ENCODE peak calls at places on chromosome 9, in five cellular contexts. S is PC-3, Y is lower lobe of right lung, W is SK-N-SH, X is WERI-Rb-1. I is an unnamed sample.

GRCh38 chr9:122922713-122923112 is 8.6 kb downstream of the ZBTB26 start:
- DNase-seq in X (no peak), S (no peak), W (no peak), Y (no peak), I (no peak)

GRCh38 chr9:81456431-81456970 is 232.8 kb downstream of the TLE1 start:
- DNase-seq in S (peak), W (no peak), Y (no peak), X (no peak), I (no peak)

GRCh38 chr9:133460405-133461175 is 812 bp downstream of the CACFD1 start:
- DNase-seq in W (no peak), X (peak), S (peak), Y (peak), I (no peak)

GRCh38 chr9:69898714-69899209 is 78.1 kb downstream of the CFAP95 start:
- DNase-seq in Y (no peak), W (no peak), S (peak), X (no peak), I (no peak)

GRCh38 chr9:110246214-110246613 is 10.1 kb downstream of the TXN start:
- DNase-seq in W (no peak), X (no peak), S (no peak), Y (no peak), I (no peak)

GRCh38 chr9:2481216-2481615 is 140.4 kb upstream of the VLDLR start:
- DNase-seq in X (no peak), S (no peak), W (no peak), Y (no peak), I (no peak)

GRCh38 chr9:133953976-133954709 is 38.0 kb downstream of the VAV2 start:
- DNase-seq in S (no peak), X (no peak), Y (peak), W (no peak), I (no peak)

GRCh38 chr9:130780865-130781504 is 54.1 kb upstream of the ABL1 start:
- DNase-seq in W (no peak), Y (no peak), S (no peak), X (no peak), I (peak)

GRCh38 chr9:94912700-94913249 is 186.3 kb downstream of the AOPEP start:
- DNase-seq in S (peak), W (no peak), Y (no peak), X (no peak), I (peak)

GRCh38 chr9:105661011-105661410 is 1.2 kb upstream of the TAL2 start:
- DNase-seq in W (no peak), Y (no peak), S (no peak), X (no peak), I (no peak)

GRCh38 chr9:93636172-93636661 is 59.8 kb downstream of the PHF2 start:
- DNase-seq in W (no peak), S (no peak), X (no peak), Y (no peak), I (no peak)

GRCh38 chr9:6631207-6631512 is 14.4 kb downstream of the GLDC start:
- DNase-seq in X (no peak), W (no peak), S (no peak), Y (no peak), I (no peak)

GRCh38 chr9:79572032-79572890 is 496 bp downstream of the TLE4 start:
- DNase-seq in Y (peak), S (peak), W (peak), X (peak), I (peak)

GRCh38 chr9:132381966-132382541 is 24.6 kb downstream of the TTF1 start:
- DNase-seq in W (no peak), X (no peak), S (no peak), Y (no peak), I (no peak)

GRCh38 chr9:72856985-72857631 is 95.7 kb downstream of the ALDH1A1 start:
- DNase-seq in S (peak), W (peak), X (peak), Y (no peak), I (no peak)

GRCh38 chr9:79471577-79472543 is 99.9 kb upstream of the TLE4 start:
- DNase-seq in Y (peak), S (peak), X (peak), W (peak), I (peak)

GRCh38 chr9:748861-749497 is 92.5 kb upstream of the DMRT1 start:
- DNase-seq in S (no peak), X (no peak), Y (no peak), W (no peak), I (no peak)

GRCh38 chr9:35603506-35603985 is 1.5 kb upstream of the TESK1 start:
- DNase-seq in Y (peak), W (peak), X (peak), S (peak), I (peak)

GRCh38 chr9:5630038-5630507 is 1.2 kb downstream of the RIC1 start:
- DNase-seq in Y (no peak), X (no peak), W (peak), S (peak), I (no peak)

GRCh38 chr9:71719585-71719984 is 48.7 kb downstream of the CEMIP2 start:
- DNase-seq in S (no peak), Y (no peak), W (no peak), X (no peak), I (no peak)

GRCh38 chr9:8134629-8135028 is 335.1 kb upstream of the DMAC1 start:
- DNase-seq in X (no peak), S (no peak), Y (no peak), W (no peak), I (no peak)

GRCh38 chr9:1100945-1101344 is 50.8 kb downstream of the DMRT2 start:
- DNase-seq in X (peak), W (peak), S (peak), Y (no peak), I (peak)

GRCh38 chr9:123710299-123710698 is 219.6 kb downstream of the DENND1A start:
- DNase-seq in W (no peak), X (no peak), S (peak), Y (no peak), I (no peak)

GRCh38 chr9:104286792-104287191 is 192.7 kb downstream of the SMC2 start:
- DNase-seq in W (no peak), X (no peak), Y (no peak), S (peak), I (no peak)

GRCh38 chr9:90090997-90091396 is 486.2 kb downstream of the GADD45G start:
- DNase-seq in S (no peak), W (no peak), Y (no peak), X (no peak), I (no peak)
- H3K4me3 ChIP-seq in S (no peak), W (no peak), Y (no peak), X (no peak), I (no peak)

DNA sequence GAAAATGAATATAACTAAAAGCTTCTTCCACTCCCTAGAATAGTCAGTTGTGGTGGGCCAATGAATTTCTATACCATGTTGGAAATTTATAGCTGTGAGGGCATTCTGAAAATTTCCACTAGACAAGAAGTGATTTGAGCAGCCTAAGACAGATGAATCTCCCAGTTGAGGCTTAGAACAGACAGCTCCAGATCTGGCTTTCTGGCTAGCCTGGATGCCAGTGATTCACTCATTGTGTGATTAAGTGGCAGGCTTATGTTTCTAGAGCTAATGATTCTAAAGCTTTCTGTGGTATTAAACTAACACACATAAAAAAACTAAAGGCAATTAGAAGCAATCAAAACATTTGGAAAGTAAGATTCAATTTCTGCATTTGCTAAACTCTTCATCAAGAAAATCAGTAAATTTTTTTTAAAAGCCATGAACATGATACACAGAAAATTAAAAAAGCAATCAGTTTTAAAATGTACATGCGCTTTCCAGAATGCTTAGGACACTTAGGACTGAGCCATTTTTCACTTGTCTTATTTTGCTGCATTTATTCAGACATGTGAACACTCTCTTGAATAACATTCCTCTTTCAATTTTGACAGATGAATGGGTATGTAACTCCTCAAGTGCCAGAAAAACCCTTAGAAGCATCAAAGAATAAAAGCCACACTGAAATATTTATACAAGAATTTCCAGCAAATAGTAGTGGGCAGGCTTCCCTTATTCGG is 100.5 kb upstream of the GNAQ start:
- DNase-seq in S (peak), Y (no peak), W (no peak), X (peak), I (peak)
- H3K4me3 ChIP-seq in S (peak), Y (no peak), W (no peak), X (no peak), I (no peak)

GRCh38 chr9:135076876-135077430 is 10.5 kb upstream of the OLFM1 start:
- DNase-seq in S (no peak), W (no peak), X (no peak), Y (no peak), I (no peak)
- H3K4me3 ChIP-seq in S (no peak), W (no peak), X (peak), Y (peak), I (no peak)

DNA sequence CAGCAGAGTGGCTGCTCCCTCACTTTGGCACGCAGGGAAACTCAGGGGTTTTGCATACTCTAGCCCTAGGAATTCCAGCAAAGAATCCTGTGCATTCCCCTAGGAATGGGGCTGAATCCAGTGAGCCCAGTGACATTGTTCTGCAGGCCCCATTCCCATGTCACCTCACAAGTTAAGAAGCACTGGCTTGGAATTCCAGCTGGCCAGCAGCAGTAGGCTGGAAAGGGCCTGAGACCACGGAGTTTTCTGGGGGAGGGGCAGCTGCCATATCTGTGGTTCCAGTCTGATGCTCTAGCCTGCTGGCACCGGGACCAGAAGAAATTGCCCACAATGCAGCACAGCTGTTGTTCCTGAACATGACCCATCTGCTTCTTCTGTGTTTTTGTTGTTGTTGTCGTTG is 217.6 kb upstream of the DMRTA1 start:
- DNase-seq in X (no peak), S (no peak), Y (no peak), W (no peak), I (no peak)
- H3K4me3 ChIP-seq in X (no peak), S (no peak), Y (no peak), W (no peak), I (no peak)

GRCh38 chr9:77586591-77586990 is 61.5 kb downstream of the GNA14 start:
- DNase-seq in X (no peak), S (no peak), W (no peak), Y (no peak), I (no peak)

GRCh38 chr9:77587036-77587435 is 61.1 kb downstream of the GNA14 start:
- DNase-seq in W (no peak), S (no peak), Y (no peak), X (no peak), I (no peak)

GRCh38 chr9:77588319-77588937 is 59.7 kb downstream of the GNA14 start:
- DNase-seq in Y (no peak), W (no peak), S (peak), X (no peak), I (peak)

GRCh38 chr9:77589046-77589795 is 58.9 kb downstream of the GNA14 start:
- DNase-seq in S (peak), W (no peak), Y (no peak), X (no peak), I (no peak)

GRCh38 chr9:77587851-77588250 is 60.3 kb downstream of the GNA14 start:
- DNase-seq in S (no peak), X (no peak), W (no peak), Y (no peak), I (no peak)
- H3K4me3 ChIP-seq in S (peak), X (no peak), W (no peak), Y (no peak), I (no peak)

GRCh38 chr9:98709968-98710965 is 1.5 kb upstream of the GABBR2 start:
- DNase-seq in W (no peak), Y (no peak), X (no peak), S (peak), I (peak)
- H3K4me3 ChIP-seq in W (no peak), Y (no peak), X (no peak), S (no peak), I (no peak)

DNA sequence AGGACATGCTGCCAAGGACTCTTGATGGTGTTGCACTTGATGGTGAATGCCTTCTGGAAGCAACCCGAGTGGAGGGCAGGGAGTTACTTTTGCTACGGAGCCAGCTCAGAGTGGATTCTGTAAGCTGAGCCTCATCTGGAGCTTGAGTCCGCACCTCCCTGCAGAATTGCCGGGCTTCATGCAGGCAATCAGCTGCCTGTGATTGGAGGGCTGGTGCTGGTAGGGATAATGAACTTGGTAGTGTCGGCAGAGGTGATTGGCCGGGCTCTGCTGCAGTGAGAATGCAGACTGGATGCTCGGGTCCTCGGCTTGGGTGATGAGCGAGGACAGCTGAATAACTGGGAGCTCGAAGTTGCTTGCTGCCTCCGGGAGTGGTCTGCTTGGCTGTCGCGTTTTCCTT is 23.1 kb downstream of the SLC25A25 start:
- DNase-seq in S (no peak), Y (peak), W (peak), X (no peak), I (no peak)
- H3K4me3 ChIP-seq in S (no peak), Y (no peak), W (peak), X (no peak), I (no peak)